ENCODE peak calls at places on chromosomes 11 and 22, in nine cellular contexts. M is K562, U is HCT116, J is GM23338, C is HL-60, H is sigmoid colon, Q is H1, D is spleen, W is stomach. R is an unnamed sample.

GRCh38 chr11:2158966-2159365 is 2.0 kb downstream of the INS start:
- DNase-seq in M (no peak), U (no peak), J (no peak), C (no peak), H (no peak), Q (no peak), D (no peak), W (no peak), R (no peak)

GRCh38 chr22:31637938-31638618 is 23.9 kb downstream of the PISD start:
- DNase-seq in M (no peak), U (no peak), J (no peak), C (peak; percentile 96), H (no peak), Q (no peak), D (peak; percentile 89), W (no peak), R (no peak)

GRCh38 chr11:36009469-36009868 is 65.6 kb downstream of the LDLRAD3 start:
- DNase-seq in M (no peak), U (no peak), J (no peak), C (no peak), H (no peak), Q (no peak), D (no peak), W (no peak), R (no peak)

GRCh38 chr11:61080986-61081590 is 21.2 kb upstream of the CD5 start:
- DNase-seq in M (no peak), U (no peak), J (no peak), C (no peak), H (no peak), Q (no peak), D (no peak), W (no peak), R (no peak)

GRCh38 chr22:46545041-46545796 is 7.8 kb upstream of the CELSR1 start:
- DNase-seq in M (no peak), U (no peak), J (no peak), C (no peak), H (no peak), Q (no peak), D (peak; percentile 11), W (no peak), R (no peak)

GRCh38 chr11:1307998-1308744 is 1.3 kb downstream of the TOLLIP start:
- DNase-seq in M (no peak), U (no peak), J (no peak), C (no peak), H (no peak), Q (no peak), D (peak; percentile 76), W (peak; percentile 53), R (no peak)

GRCh38 chr11:9203715-9204311 is 61.3 kb downstream of the DENND5A start:
- DNase-seq in M (no peak), U (no peak), J (peak; percentile 50), C (no peak), H (no peak), Q (no peak), D (no peak), W (no peak), R (no peak)

GRCh38 chr22:43540570-43540969 is 128.8 kb downstream of the MPPED1 start:
- DNase-seq in M (no peak), U (no peak), J (no peak), C (no peak), H (no peak), Q (no peak), D (no peak), W (no peak), R (no peak)

GRCh38 chr11:107592813-107593212 is 1.9 kb downstream of the ELMOD1 start:
- DNase-seq in M (no peak), U (no peak), J (peak; percentile 52), C (no peak), H (no peak), Q (no peak), D (no peak), W (no peak), R (no peak)

GRCh38 chr11:64253481-64253880 is 2.2 kb downstream of the PLCB3 start:
- DNase-seq in M (no peak), U (no peak), J (no peak), C (no peak), H (no peak), Q (no peak), D (no peak), W (no peak), R (no peak)

GRCh38 chr11:46295312-46295995 is 18.0 kb downstream of the CREB3L1 start:
- DNase-seq in M (peak; percentile 96), U (no peak), J (peak; percentile 94), C (peak; percentile 13), H (peak; percentile 91), Q (peak; percentile 64), D (peak; percentile 90), W (peak; percentile 61), R (peak; percentile 73)
- TF ChIP-seq POLR2AphosphoS5 in M (peak; percentile 43), U (no peak), J (peak; percentile 90), C (no peak), H (peak; percentile 30), Q (peak; percentile 86), D (peak; percentile 62), W (peak; percentile 31), R (peak; percentile 81)

GRCh38 chr11:115333951-115334350 is 170.3 kb downstream of the CADM1 start:
- DNase-seq in M (no peak), U (no peak), J (no peak), C (no peak), H (no peak), Q (no peak), D (no peak), W (no peak), R (no peak)

GRCh38 chr11:115330693-115331482 is 173.3 kb downstream of the CADM1 start:
- DNase-seq in M (no peak), U (no peak), J (peak; percentile 19), C (no peak), H (no peak), Q (no peak), D (no peak), W (no peak), R (no peak)

GRCh38 chr11:115333106-115333505 is 171.1 kb downstream of the CADM1 start:
- DNase-seq in M (no peak), U (no peak), J (peak; percentile 21), C (no peak), H (no peak), Q (no peak), D (no peak), W (no peak), R (no peak)

GRCh38 chr11:115338476-115338875 is 165.7 kb downstream of the CADM1 start:
- DNase-seq in M (no peak), U (no peak), J (no peak), C (no peak), H (no peak), Q (no peak), D (no peak), W (no peak), R (no peak)

GRCh38 chr11:115334932-115335788 is 169.1 kb downstream of the CADM1 start:
- DNase-seq in M (peak; percentile 17), U (no peak), J (peak; percentile 51), C (no peak), H (no peak), Q (no peak), D (no peak), W (no peak), R (no peak)
- TF ChIP-seq CTCF in M (peak; percentile 61), U (peak; percentile 29), J (peak; percentile 55), C (peak; percentile 39), H (peak; percentile 59), Q (peak; percentile 33), D (peak; percentile 25), W (no peak), R (peak; percentile 74)

GRCh38 chr11:11996321-11997174 is 11.9 kb downstream of the DKK3 start:
- DNase-seq in M (no peak), U (no peak), J (no peak), C (no peak), H (no peak), Q (no peak), D (no peak), W (no peak), R (no peak)

GRCh38 chr11:11992813-11993212 is 15.6 kb downstream of the DKK3 start:
- DNase-seq in M (no peak), U (no peak), J (no peak), C (no peak), H (no peak), Q (no peak), D (no peak), W (no peak), R (no peak)

GRCh38 chr11:11995601-11996000 is 12.8 kb downstream of the DKK3 start:
- DNase-seq in M (no peak), U (no peak), J (no peak), C (no peak), H (no peak), Q (no peak), D (no peak), W (no peak), R (no peak)

GRCh38 chr11:11992257-11992690 is 16.2 kb downstream of the DKK3 start:
- DNase-seq in M (no peak), U (no peak), J (no peak), C (no peak), H (no peak), Q (no peak), D (no peak), W (peak; percentile 56), R (no peak)

DNA sequence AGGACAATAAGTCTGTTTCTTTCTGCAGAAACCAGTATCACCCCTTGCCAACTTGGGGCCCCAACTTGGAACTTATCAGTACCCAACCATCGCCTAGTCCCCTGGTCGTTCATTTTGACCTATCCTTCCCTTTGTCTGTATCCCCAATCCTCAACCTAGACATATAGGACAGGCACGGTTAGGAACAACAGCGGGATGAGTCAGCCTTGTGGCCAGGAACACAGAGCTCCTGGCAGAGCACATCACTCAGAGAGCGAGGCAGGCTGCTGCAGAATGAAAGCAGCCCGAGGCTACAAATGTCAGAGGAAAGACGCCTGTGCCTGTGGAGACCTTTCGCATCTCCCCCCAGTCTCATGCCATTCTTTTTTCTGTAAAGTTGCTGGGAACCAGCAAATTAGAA is 14.6 kb downstream of the DKK3 start:
- DNase-seq in M (no peak), U (peak; percentile 53), J (no peak), C (no peak), H (peak; percentile 80), Q (no peak), D (no peak), W (no peak), R (peak; percentile 53)
- TF ChIP-seq POLR2AphosphoS5 in M (no peak), U (peak; percentile 17), J (no peak), C (no peak), H (no peak), Q (no peak), D (no peak), W (no peak), R (peak; percentile 57)

DNA sequence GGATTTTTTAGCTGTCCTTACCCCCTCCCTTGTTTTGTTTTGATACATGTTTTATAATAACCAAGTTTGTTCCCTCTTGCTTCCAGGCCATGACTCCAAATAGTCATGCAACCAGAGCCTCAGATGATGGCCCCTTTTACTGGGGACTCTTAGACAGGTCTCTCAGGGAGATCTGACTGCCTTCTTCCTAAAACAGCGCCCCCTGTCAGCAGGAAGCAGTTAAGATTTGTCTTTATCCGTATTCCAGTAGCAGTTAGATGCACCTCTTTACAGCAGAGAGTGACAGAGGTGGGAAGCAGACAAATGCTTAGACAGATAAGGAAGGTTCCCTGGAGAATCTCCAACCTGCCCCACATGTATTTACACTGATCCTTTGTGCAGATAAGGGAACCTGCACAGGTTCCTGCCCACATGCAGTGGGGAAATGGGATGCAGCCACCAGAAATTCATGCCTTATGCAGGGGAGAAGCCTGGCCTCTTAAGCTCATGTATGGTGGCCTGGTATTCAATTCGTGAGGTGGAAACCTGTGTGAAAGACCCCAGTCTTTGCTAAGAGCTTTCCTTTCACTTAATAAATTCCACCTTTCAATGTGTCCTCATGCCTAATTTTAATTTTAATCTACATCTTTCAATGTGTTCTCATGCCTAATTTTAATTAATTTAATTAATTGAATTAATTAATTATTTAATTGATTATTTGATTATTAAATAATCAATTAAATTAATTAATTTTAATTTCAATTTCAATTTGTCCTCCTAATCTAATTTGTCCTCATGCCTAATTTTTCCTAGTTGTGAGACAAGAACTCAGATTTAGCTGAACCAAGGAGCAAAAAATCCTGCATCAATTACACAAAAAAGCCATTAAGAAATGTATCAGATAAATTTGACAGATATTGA is 11.5 kb upstream of the GLYAT start:
- DNase-seq in M (peak; percentile 16), U (no peak), J (peak; percentile 8), C (no peak), H (no peak), Q (no peak), D (no peak), W (no peak), R (no peak)
- TF ChIP-seq CTCF in M (peak; percentile 15), U (no peak), J (peak; percentile 21), C (no peak), H (no peak), Q (peak; percentile 28), D (no peak), W (no peak), R (no peak)